ENCODE peak calls at places on chromosomes 12 and 14, in nine cellular contexts. One of them, this sample, is unnamed.
A peak's percentile ranks its signal among the peaks of the same experiment; 100 is the strongest.

GRCh38 chr12:2447861-2448260 is 346.9 kb upstream of the FKBP4 start:
- DNase-seq in AG10803: no peak
- DNase-seq in HCT116: no peak
- DNase-seq in AG04450: no peak
- DNase-seq in BJ: no peak
- DNase-seq in GM06990: no peak
- DNase-seq in tibial artery: no peak
- DNase-seq in lower leg skin: no peak
- DNase-seq in endothelial cell of umbilical vein: no peak
- DNase-seq in this sample: no peak

GRCh38 chr12:108333898-108334699 is 5.0 kb downstream of the CMKLR1 start:
- DNase-seq in AG04450: no peak
- DNase-seq in AG10803: peak; percentile 41
- DNase-seq in BJ: no peak
- DNase-seq in GM06990: peak; percentile 64
- DNase-seq in endothelial cell of umbilical vein: peak; percentile 67
- DNase-seq in HCT116: no peak
- DNase-seq in tibial artery: peak; percentile 63
- DNase-seq in lower leg skin: no peak
- DNase-seq in this sample: no peak

GRCh38 chr12:121065345-121065744 is 26.3 kb upstream of the OASL start:
- DNase-seq in endothelial cell of umbilical vein: no peak
- DNase-seq in tibial artery: no peak
- DNase-seq in AG10803: no peak
- DNase-seq in BJ: no peak
- DNase-seq in GM06990: no peak
- DNase-seq in HCT116: no peak
- DNase-seq in AG04450: no peak
- DNase-seq in lower leg skin: no peak
- DNase-seq in this sample: no peak

GRCh38 chr14:104985675-104986486 is at the start of gene CLBA1:
- DNase-seq in lower leg skin: peak; percentile 97
- DNase-seq in AG04450: peak; percentile 70
- DNase-seq in GM06990: peak; percentile 93
- DNase-seq in HCT116: peak; percentile 72
- DNase-seq in AG10803: peak; percentile 87
- DNase-seq in endothelial cell of umbilical vein: peak; percentile 90
- DNase-seq in tibial artery: peak; percentile 93
- DNase-seq in BJ: no peak
- DNase-seq in this sample: no peak

GRCh38 chr12:3568695-3569094 is 77.7 kb downstream of the PRMT8 start:
- DNase-seq in AG10803: no peak
- DNase-seq in lower leg skin: peak; percentile 64
- DNase-seq in BJ: no peak
- DNase-seq in GM06990: no peak
- DNase-seq in AG04450: no peak
- DNase-seq in endothelial cell of umbilical vein: no peak
- DNase-seq in HCT116: no peak
- DNase-seq in tibial artery: peak; percentile 39
- DNase-seq in this sample: no peak

GRCh38 chr12:1922985-1923384 is 4.5 kb upstream of the CACNA2D4 start:
- DNase-seq in AG04450: no peak
- DNase-seq in BJ: no peak
- DNase-seq in lower leg skin: peak; percentile 65
- DNase-seq in endothelial cell of umbilical vein: no peak
- DNase-seq in HCT116: no peak
- DNase-seq in AG10803: no peak
- DNase-seq in GM06990: no peak
- DNase-seq in tibial artery: peak; percentile 38
- DNase-seq in this sample: no peak

GRCh38 chr12:4621511-4621910 is 27.3 kb downstream of the AKAP3 start:
- DNase-seq in lower leg skin: no peak
- DNase-seq in tibial artery: no peak
- DNase-seq in AG04450: no peak
- DNase-seq in GM06990: no peak
- DNase-seq in HCT116: no peak
- DNase-seq in endothelial cell of umbilical vein: no peak
- DNase-seq in AG10803: no peak
- DNase-seq in BJ: no peak
- DNase-seq in this sample: no peak

GRCh38 chr14:69226736-69227135 is 33.2 kb upstream of the GALNT16 start:
- DNase-seq in BJ: no peak
- DNase-seq in GM06990: no peak
- DNase-seq in HCT116: no peak
- DNase-seq in tibial artery: no peak
- DNase-seq in AG10803: peak; percentile 40
- DNase-seq in AG04450: no peak
- DNase-seq in lower leg skin: no peak
- DNase-seq in endothelial cell of umbilical vein: no peak
- DNase-seq in this sample: no peak

GRCh38 chr12:5442251-5443006 is 10.5 kb downstream of the NTF3 start:
- DNase-seq in AG04450: no peak
- DNase-seq in GM06990: no peak
- DNase-seq in BJ: no peak
- DNase-seq in endothelial cell of umbilical vein: peak; percentile 49
- DNase-seq in tibial artery: no peak
- DNase-seq in AG10803: peak; percentile 75
- DNase-seq in lower leg skin: no peak
- DNase-seq in HCT116: peak; percentile 39
- DNase-seq in this sample: no peak

GRCh38 chr14:72554401-72554800 is 339.5 kb downstream of the DPF3 start:
- DNase-seq in GM06990: no peak
- DNase-seq in AG10803: no peak
- DNase-seq in BJ: no peak
- DNase-seq in endothelial cell of umbilical vein: no peak
- DNase-seq in AG04450: no peak
- DNase-seq in lower leg skin: no peak
- DNase-seq in HCT116: no peak
- DNase-seq in tibial artery: no peak
- DNase-seq in this sample: no peak

GRCh38 chr14:50801706-50802105 is 29.3 kb downstream of the NIN start:
- DNase-seq in tibial artery: no peak
- DNase-seq in endothelial cell of umbilical vein: peak; percentile 86
- DNase-seq in AG04450: no peak
- DNase-seq in lower leg skin: no peak
- DNase-seq in AG10803: peak; percentile 43
- DNase-seq in HCT116: no peak
- DNase-seq in GM06990: no peak
- DNase-seq in BJ: no peak
- DNase-seq in this sample: peak; percentile 15

GRCh38 chr14:78975734-78976133 is 805.6 kb downstream of the NRXN3 start:
- DNase-seq in HCT116: no peak
- DNase-seq in lower leg skin: no peak
- DNase-seq in tibial artery: no peak
- DNase-seq in endothelial cell of umbilical vein: no peak
- DNase-seq in AG10803: no peak
- DNase-seq in GM06990: no peak
- DNase-seq in AG04450: no peak
- DNase-seq in BJ: no peak
- DNase-seq in this sample: no peak

GRCh38 chr14:28754209-28754985 is 12.2 kb upstream of the FOXG1 start:
- DNase-seq in tibial artery: no peak
- DNase-seq in endothelial cell of umbilical vein: peak; percentile 36
- DNase-seq in lower leg skin: no peak
- DNase-seq in BJ: no peak
- DNase-seq in GM06990: no peak
- DNase-seq in AG04450: no peak
- DNase-seq in AG10803: peak; percentile 42
- DNase-seq in HCT116: no peak
- DNase-seq in this sample: no peak

GRCh38 chr14:69768873-69769272 is 1.9 kb downstream of the SRSF5 start:
- DNase-seq in AG04450: no peak
- DNase-seq in endothelial cell of umbilical vein: peak; percentile 58
- DNase-seq in AG10803: no peak
- DNase-seq in tibial artery: no peak
- DNase-seq in HCT116: no peak
- DNase-seq in lower leg skin: no peak
- DNase-seq in BJ: no peak
- DNase-seq in GM06990: no peak
- DNase-seq in this sample: no peak

GRCh38 chr12:108150436-108150835 is 21.3 kb downstream of the WSCD2 start:
- DNase-seq in AG04450: no peak
- DNase-seq in BJ: no peak
- DNase-seq in tibial artery: no peak
- DNase-seq in AG10803: no peak
- DNase-seq in HCT116: no peak
- DNase-seq in lower leg skin: no peak
- DNase-seq in GM06990: no peak
- DNase-seq in endothelial cell of umbilical vein: no peak
- DNase-seq in this sample: no peak

GRCh38 chr12:52650520-52651081 is 1.4 kb downstream of the KRT2 start:
- DNase-seq in tibial artery: no peak
- DNase-seq in BJ: no peak
- DNase-seq in HCT116: no peak
- DNase-seq in endothelial cell of umbilical vein: no peak
- DNase-seq in AG10803: peak; percentile 24
- DNase-seq in AG04450: no peak
- DNase-seq in GM06990: no peak
- DNase-seq in lower leg skin: peak; percentile 70
- DNase-seq in this sample: no peak

GRCh38 chr12:14776236-14776959 is 26.9 kb downstream of the WBP11 start:
- DNase-seq in lower leg skin: no peak
- DNase-seq in HCT116: no peak
- DNase-seq in tibial artery: no peak
- DNase-seq in BJ: no peak
- DNase-seq in endothelial cell of umbilical vein: no peak
- DNase-seq in GM06990: no peak
- DNase-seq in AG10803: peak; percentile 9
- DNase-seq in AG04450: no peak
- DNase-seq in this sample: no peak

GRCh38 chr12:106205208-106206069 is 42.4 kb downstream of the CKAP4 start:
- DNase-seq in HCT116: peak; percentile 64
- DNase-seq in tibial artery: no peak
- DNase-seq in GM06990: no peak
- DNase-seq in AG10803: peak; percentile 35
- DNase-seq in AG04450: no peak
- DNase-seq in lower leg skin: no peak
- DNase-seq in BJ: no peak
- DNase-seq in endothelial cell of umbilical vein: no peak
- DNase-seq in this sample: no peak

GRCh38 chr12:45343269-45344051 is 127.6 kb downstream of the ANO6 start:
- DNase-seq in BJ: no peak
- DNase-seq in AG04450: no peak
- DNase-seq in endothelial cell of umbilical vein: no peak
- DNase-seq in AG10803: peak; percentile 57
- DNase-seq in GM06990: no peak
- DNase-seq in tibial artery: no peak
- DNase-seq in HCT116: no peak
- DNase-seq in lower leg skin: no peak
- DNase-seq in this sample: no peak

GRCh38 chr12:45612044-45612794 is 117.3 kb upstream of the ARID2 start:
- DNase-seq in AG04450: no peak
- DNase-seq in GM06990: no peak
- DNase-seq in BJ: peak; percentile 7
- DNase-seq in tibial artery: no peak
- DNase-seq in AG10803: peak; percentile 3
- DNase-seq in lower leg skin: no peak
- DNase-seq in endothelial cell of umbilical vein: peak; percentile 71
- DNase-seq in HCT116: no peak
- DNase-seq in this sample: no peak

GRCh38 chr12:49133590-49133989 is 2.4 kb upstream of the TUBA1B start:
- DNase-seq in HCT116: no peak
- DNase-seq in lower leg skin: no peak
- DNase-seq in BJ: no peak
- DNase-seq in GM06990: no peak
- DNase-seq in AG04450: no peak
- DNase-seq in AG10803: no peak
- DNase-seq in endothelial cell of umbilical vein: no peak
- DNase-seq in tibial artery: no peak
- DNase-seq in this sample: no peak
- H3K4me3 ChIP-seq in HCT116: no peak overlapping the region
- H3K4me3 ChIP-seq in lower leg skin: no peak overlapping the region
- H3K4me3 ChIP-seq in BJ: no peak overlapping the region
- H3K4me3 ChIP-seq in GM06990: peak overlapping the region; percentile 61
- H3K4me3 ChIP-seq in AG04450: no peak overlapping the region
- H3K4me3 ChIP-seq in AG10803: no peak overlapping the region
- H3K4me3 ChIP-seq in endothelial cell of umbilical vein: no peak overlapping the region
- H3K4me3 ChIP-seq in tibial artery: no peak overlapping the region
- H3K4me3 ChIP-seq in this sample: no peak overlapping the region

GRCh38 chr12:47382305-47382704 is 302.5 kb upstream of the AMIGO2 start:
- DNase-seq in tibial artery: no peak
- DNase-seq in lower leg skin: no peak
- DNase-seq in GM06990: no peak
- DNase-seq in BJ: no peak
- DNase-seq in endothelial cell of umbilical vein: no peak
- DNase-seq in AG10803: no peak
- DNase-seq in HCT116: no peak
- DNase-seq in AG04450: no peak
- DNase-seq in this sample: no peak
- TF ChIP-seq CTCF in tibial artery: no peak
- TF ChIP-seq CTCF in lower leg skin: no peak
- TF ChIP-seq CTCF in GM06990: peak; percentile 8
- TF ChIP-seq CTCF in BJ: no peak
- TF ChIP-seq CTCF in endothelial cell of umbilical vein: no peak
- TF ChIP-seq CTCF in AG10803: no peak
- TF ChIP-seq CTCF in HCT116: no peak
- TF ChIP-seq CTCF in AG04450: no peak
- TF ChIP-seq CTCF in this sample: no peak

DNA sequence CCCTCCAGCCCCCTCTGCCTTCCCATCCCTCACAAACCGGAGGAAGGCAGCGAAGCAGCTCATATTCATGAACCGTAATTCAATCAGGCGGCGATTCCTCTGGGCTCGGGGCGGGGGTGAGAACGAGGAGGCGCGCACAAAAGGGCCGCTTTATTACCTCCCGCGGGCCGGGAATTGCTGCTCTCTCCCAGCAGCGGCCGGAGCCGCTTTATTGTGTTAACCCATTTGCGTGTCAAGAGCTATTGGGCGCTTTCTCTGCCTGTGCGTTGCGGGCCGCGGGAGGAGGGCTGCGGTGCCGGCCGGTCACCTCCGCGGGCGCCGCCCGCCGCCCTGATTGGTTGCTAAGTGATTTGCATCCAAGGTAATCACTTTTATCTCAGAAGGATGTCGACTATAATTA is 4.8 kb downstream of the FAM222A start:
- DNase-seq in HCT116: no peak
- DNase-seq in endothelial cell of umbilical vein: no peak
- DNase-seq in AG10803: no peak
- DNase-seq in AG04450: no peak
- DNase-seq in lower leg skin: no peak
- DNase-seq in GM06990: no peak
- DNase-seq in tibial artery: no peak
- DNase-seq in BJ: no peak
- DNase-seq in this sample: no peak
- H3K4me3 ChIP-seq in HCT116: no peak overlapping the region
- H3K4me3 ChIP-seq in endothelial cell of umbilical vein: no peak overlapping the region
- H3K4me3 ChIP-seq in AG10803: no peak overlapping the region
- H3K4me3 ChIP-seq in AG04450: no peak overlapping the region
- H3K4me3 ChIP-seq in lower leg skin: no peak overlapping the region
- H3K4me3 ChIP-seq in GM06990: no peak overlapping the region
- H3K4me3 ChIP-seq in tibial artery: no peak overlapping the region
- H3K4me3 ChIP-seq in BJ: no peak overlapping the region
- H3K4me3 ChIP-seq in this sample: no peak overlapping the region

DNA sequence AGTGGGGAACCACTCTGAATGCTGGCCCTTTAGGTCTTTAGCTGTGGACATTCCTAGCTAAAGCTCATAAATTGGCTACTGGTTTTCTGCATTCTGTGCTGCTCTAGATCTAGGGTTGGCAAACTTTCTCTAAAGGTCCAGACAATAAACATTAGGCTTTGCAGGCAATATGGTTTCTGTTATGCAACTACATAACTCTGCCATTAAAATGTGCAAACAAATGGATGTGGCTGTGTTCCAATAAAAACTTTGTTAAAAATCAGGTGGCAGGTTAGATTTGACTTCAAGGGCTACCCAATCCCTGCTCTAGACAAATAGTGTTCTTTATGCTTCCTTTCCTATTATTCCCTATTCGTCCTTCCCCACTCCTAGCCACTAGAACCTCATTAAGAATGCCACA is 6.8 kb upstream of the LRRC9 start:
- DNase-seq in AG10803: no peak
- DNase-seq in endothelial cell of umbilical vein: no peak
- DNase-seq in lower leg skin: no peak
- DNase-seq in AG04450: no peak
- DNase-seq in HCT116: no peak
- DNase-seq in GM06990: no peak
- DNase-seq in tibial artery: no peak
- DNase-seq in BJ: no peak
- DNase-seq in this sample: no peak
- TF ChIP-seq CTCF in AG10803: no peak
- TF ChIP-seq CTCF in endothelial cell of umbilical vein: no peak
- TF ChIP-seq CTCF in lower leg skin: no peak
- TF ChIP-seq CTCF in AG04450: no peak
- TF ChIP-seq CTCF in HCT116: no peak
- TF ChIP-seq CTCF in GM06990: no peak
- TF ChIP-seq CTCF in tibial artery: no peak
- TF ChIP-seq CTCF in BJ: no peak
- TF ChIP-seq CTCF in this sample: no peak